ENCODE peak calls at places on chromosomes 2 and 18, in ten cellular contexts. Q, N, S, K, M, B, L, V, D and X are unnamed samples.

GRCh38 chr2:152583512-152584188 is 133.6 kb downstream of the PRPF40A start:
- DNase-seq in K (no peak), L (no peak), V (no peak), B (no peak), M (no peak), D (no peak), N (no peak), S (no peak), Q (no peak), X (peak)

GRCh38 chr2:3192920-3193319 is 184.7 kb downstream of the EIPR1 start:
- DNase-seq in D (no peak), V (no peak), S (no peak), B (no peak), N (no peak), K (no peak), L (no peak), M (no peak), Q (no peak), X (no peak)

GRCh38 chr2:141900826-141901225 is 230.0 kb downstream of the LRP1B start:
- DNase-seq in V (no peak), D (no peak), Q (no peak), K (no peak), M (no peak), N (no peak), B (no peak), L (no peak), S (no peak), X (no peak)

GRCh38 chr2:236536727-236537398 is 32.8 kb upstream of the ACKR3 start:
- DNase-seq in V (no peak), M (no peak), L (no peak), K (peak), B (no peak), Q (no peak), D (no peak), N (peak), S (no peak), X (no peak)

GRCh38 chr2:160457588-160457987 is 36.0 kb downstream of the RBMS1 start:
- DNase-seq in D (no peak), L (no peak), N (no peak), K (no peak), M (no peak), V (no peak), Q (no peak), S (no peak), B (no peak), X (no peak)

GRCh38 chr18:42156266-42156665 is 201.2 kb downstream of the PIK3C3 start:
- DNase-seq in B (peak), L (no peak), K (no peak), N (no peak), Q (no peak), S (no peak), D (no peak), V (no peak), M (no peak), X (no peak)

GRCh38 chr2:133674433-133675331 is 106.4 kb upstream of the NCKAP5 start:
- DNase-seq in B (peak), D (peak), L (peak), S (peak), K (no peak), Q (peak), V (peak), N (no peak), M (no peak), X (peak)

GRCh38 chr2:7736646-7737305 is 819.6 kb downstream of the RNF144A start:
- DNase-seq in Q (peak), S (no peak), D (no peak), L (no peak), K (no peak), V (no peak), N (no peak), B (peak), M (no peak), X (peak)

GRCh38 chr2:108304975-108305374 is 16.3 kb downstream of the SULT1C2 start:
- DNase-seq in K (no peak), M (no peak), Q (no peak), B (no peak), S (no peak), V (no peak), L (no peak), D (no peak), N (no peak), X (no peak)

GRCh38 chr2:219706823-219707281 is 79.4 kb downstream of the SLC4A3 start:
- DNase-seq in D (no peak), V (no peak), K (no peak), M (no peak), L (no peak), Q (no peak), B (peak), N (no peak), S (no peak), X (peak)

GRCh38 chr2:232219496-232219870 is 159.1 kb upstream of the ALPP start:
- DNase-seq in Q (no peak), L (no peak), M (no peak), S (no peak), K (peak), N (no peak), D (no peak), V (no peak), B (no peak), X (no peak)

GRCh38 chr2:45823723-45824206 is 172.3 kb downstream of the PRKCE start:
- DNase-seq in K (no peak), M (no peak), S (no peak), B (no peak), D (peak), N (no peak), L (no peak), V (peak), Q (peak), X (peak)

GRCh38 chr2:237190958-237191692 is 105.4 kb downstream of the COPS8 start:
- DNase-seq in B (no peak), N (no peak), Q (no peak), S (no peak), K (no peak), D (no peak), L (no peak), V (no peak), M (no peak), X (no peak)

GRCh38 chr2:46393352-46393820 is 86.0 kb upstream of the TMEM247 start:
- DNase-seq in N (no peak), M (no peak), S (no peak), D (no peak), B (no peak), L (no peak), K (no peak), V (no peak), Q (no peak), X (no peak)

GRCh38 chr18:78901923-78902794 is 77.5 kb upstream of the SALL3 start:
- DNase-seq in Q (no peak), D (no peak), K (no peak), L (no peak), M (no peak), V (no peak), N (no peak), S (no peak), B (no peak), X (no peak)

GRCh38 chr18:47283476-47283875 is 32.0 kb upstream of the SKOR2 start:
- DNase-seq in V (no peak), Q (peak), D (no peak), M (no peak), K (no peak), L (peak), S (peak), B (peak), N (no peak), X (peak)

GRCh38 chr2:20663196-20664070 is 3.5 kb upstream of the GDF7 start:
- DNase-seq in D (peak), L (no peak), Q (no peak), M (no peak), V (no peak), S (no peak), B (no peak), N (no peak), K (no peak), X (no peak)

GRCh38 chr2:202317080-202317859 is 51.7 kb downstream of the NOP58 start:
- DNase-seq in M (no peak), S (peak), B (peak), L (peak), N (no peak), V (peak), Q (peak), K (no peak), D (no peak), X (peak)

GRCh38 chr2:74708296-74708695 is 54.2 kb downstream of the SEMA4F start:
- DNase-seq in M (no peak), S (no peak), N (no peak), B (no peak), L (no peak), Q (peak), V (no peak), D (no peak), K (no peak), X (no peak)

DNA sequence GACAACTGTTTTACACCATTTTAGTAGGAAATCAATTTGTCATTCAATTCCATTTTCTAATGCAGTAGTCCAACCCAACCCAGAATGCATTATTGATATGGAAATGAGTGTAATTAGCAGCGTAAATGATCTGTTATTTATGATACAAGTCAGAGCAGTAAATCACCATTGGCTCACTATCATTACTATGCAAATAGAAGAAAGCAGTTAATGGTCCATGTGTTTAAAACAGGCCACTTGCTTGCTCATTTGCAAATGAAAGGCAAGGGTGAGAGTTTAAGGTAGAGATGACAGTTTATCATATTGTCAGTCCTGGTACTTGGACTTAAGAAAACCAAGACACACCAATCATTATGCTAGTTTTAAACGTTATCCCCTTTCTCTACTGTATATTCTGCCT is 111.6 kb downstream of the ERBB4 start:
- DNase-seq in K (no peak), Q (no peak), V (no peak), D (no peak), M (no peak), B (no peak), L (no peak), S (no peak), N (no peak), X (no peak)
- H3K4me3 ChIP-seq in K (no peak), Q (no peak), V (no peak), D (no peak), M (no peak), B (no peak), L (no peak), S (no peak), N (no peak), X (no peak)

DNA sequence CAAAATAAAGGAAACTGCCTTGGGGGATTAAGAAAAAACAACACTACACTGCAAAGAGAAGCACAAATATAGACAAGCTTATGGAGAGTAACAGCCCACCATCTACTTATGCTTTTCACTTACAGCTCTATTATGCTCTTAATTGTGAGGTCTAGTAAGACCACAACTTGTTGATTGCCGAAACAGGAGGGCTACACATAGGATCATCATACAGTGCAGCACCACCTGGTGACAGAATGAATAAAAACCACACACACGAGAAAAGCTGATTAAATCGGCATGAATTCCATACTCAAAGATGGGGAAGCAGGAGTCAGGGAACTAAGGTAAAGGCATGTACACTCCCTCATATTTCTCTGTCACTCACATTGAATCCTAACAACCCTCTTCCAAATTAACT is 259.2 kb downstream of the IKZF2 start:
- DNase-seq in D (no peak), N (no peak), K (no peak), Q (peak), S (peak), M (no peak), L (peak), B (peak), V (no peak), X (peak)
- TF ChIP-seq CTCF in D (peak), N (peak), K (no peak), Q (peak), S (peak), M (peak), L (peak), B (peak), V (peak), X (peak)

DNA sequence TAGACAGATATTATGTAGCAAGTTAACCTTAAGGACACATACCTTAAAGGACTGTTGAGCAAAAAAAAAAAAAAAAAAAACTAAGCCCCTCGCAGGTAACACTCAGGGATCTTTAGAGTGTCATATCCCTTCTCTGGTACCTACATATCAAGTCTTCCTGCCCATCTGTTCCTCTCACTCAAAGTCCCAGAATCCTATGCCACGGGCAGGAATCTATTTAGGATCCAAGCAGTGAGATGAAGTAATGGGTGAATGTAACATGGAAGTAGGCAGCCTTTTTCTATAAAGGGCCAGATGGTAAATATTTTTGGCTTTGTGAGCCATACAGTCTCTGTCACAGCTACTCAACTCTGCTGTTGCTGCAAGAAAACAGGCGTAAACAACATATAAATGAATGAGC is 496.7 kb downstream of the STK39 start:
- DNase-seq in D (no peak), N (no peak), L (no peak), Q (no peak), K (no peak), V (no peak), B (no peak), M (no peak), S (no peak), X (no peak)
- H3K4me3 ChIP-seq in D (no peak), N (no peak), L (no peak), Q (no peak), K (no peak), V (no peak), B (no peak), M (no peak), S (no peak), X (no peak)

GRCh38 chr2:209936106-209936663 is 66.3 kb upstream of the RPE start:
- DNase-seq in Q (no peak), N (no peak), M (no peak), S (no peak), L (peak), V (no peak), K (no peak), D (no peak), B (peak), X (peak)
- TF ChIP-seq CTCF in Q (no peak), N (no peak), M (peak), S (peak), L (peak), V (peak), K (no peak), D (peak), B (peak), X (no peak)

GRCh38 chr18:61842146-61842545 is 50.7 kb downstream of the RNF152 start:
- DNase-seq in K (no peak), S (no peak), B (no peak), V (no peak), N (no peak), Q (peak), L (no peak), M (no peak), D (no peak), X (no peak)
- H3K4me3 ChIP-seq in K (no peak), S (no peak), B (no peak), V (no peak), N (no peak), Q (no peak), L (no peak), M (no peak), D (no peak), X (no peak)

GRCh38 chr2:120686511-120687168 is 49.0 kb upstream of the GLI2 start:
- DNase-seq in S (no peak), B (no peak), N (no peak), D (no peak), L (no peak), K (no peak), V (no peak), M (no peak), Q (no peak), X (no peak)
- TF ChIP-seq CTCF in S (peak), B (peak), N (peak), D (peak), L (peak), K (no peak), V (no peak), M (peak), Q (peak), X (peak)